ENCODE peak calls at places on chromosomes 7 and 10, in six cellular contexts. R is colonic mucosa; L is tibial artery; W is CD8-positive, alpha-beta T cell; O is osteoblast; K is bronchial epithelial cell. N is an unnamed sample.
A peak's percentile ranks its signal among the peaks of the same experiment; 100 is the strongest.

GRCh38 chr7:105675873-105676484 is 94.7 kb upstream of the EFCAB10 start:
- DNase-seq in O (no peak), R (no peak), W (peak; percentile 70), L (no peak), K (no peak), N (no peak)

GRCh38 chr10:118991326-118991725 is 38.2 kb upstream of the NANOS1 start:
- DNase-seq in L (no peak), W (no peak), R (no peak), O (no peak), K (no peak), N (no peak)

GRCh38 chr10:70762441-70763177 is 22.6 kb downstream of the TBATA start:
- DNase-seq in W (no peak), R (no peak), O (peak; percentile 60), K (no peak), L (no peak), N (no peak)

GRCh38 chr10:132684164-132684891 is 101.6 kb downstream of the NKX6-2 start:
- DNase-seq in L (peak; percentile 39), W (peak; percentile 39), O (peak; percentile 96), R (no peak), K (peak; percentile 79), N (peak; percentile 24)

GRCh38 chr7:64557601-64558322 is 5.1 kb downstream of the ZNF680 start:
- DNase-seq in L (no peak), W (no peak), K (no peak), O (no peak), R (no peak), N (no peak)

GRCh38 chr7:157928808-157929425 is 592.1 kb downstream of the DNAJB6 start:
- DNase-seq in W (no peak), O (no peak), K (no peak), R (no peak), L (no peak), N (no peak)

GRCh38 chr10:111360260-111360925 is 283.6 kb downstream of the ADRA2A start:
- DNase-seq in R (peak; percentile 31), L (no peak), O (no peak), K (peak; percentile 25), W (no peak), N (peak; percentile 29)

GRCh38 chr7:88312061-88312663 is 5.5 kb upstream of the STEAP4 start:
- DNase-seq in R (peak; percentile 34), K (peak; percentile 70), O (no peak), W (no peak), L (peak; percentile 80), N (no peak)

GRCh38 chr10:69352569-69353264 is 64.0 kb downstream of the TACR2 start:
- DNase-seq in K (peak; percentile 51), W (no peak), L (no peak), R (no peak), O (peak; percentile 88), N (no peak)

GRCh38 chr7:83457022-83457892 is 191.7 kb downstream of the SEMA3E start:
- DNase-seq in O (no peak), L (no peak), K (peak; percentile 15), W (no peak), R (no peak), N (no peak)

GRCh38 chr7:120591-120991 is 71.8 kb upstream of the FAM20C start:
- DNase-seq in L (no peak), O (no peak), R (no peak), W (no peak), K (no peak), N (peak; percentile 79)

GRCh38 chr10:127194598-127194997 is 1.8 kb downstream of the INSYN2A start:
- DNase-seq in O (no peak), R (no peak), L (no peak), K (no peak), W (no peak), N (no peak)

GRCh38 chr7:99287779-99288534 is 15.3 kb downstream of the MYH16 start:
- DNase-seq in R (no peak), L (no peak), O (no peak), W (no peak), K (no peak), N (no peak)

GRCh38 chr7:44163591-44163990 is 22.5 kb upstream of the MYL7 start:
- DNase-seq in K (peak; percentile 76), R (no peak), W (no peak), O (peak; percentile 95), L (no peak), N (no peak)

GRCh38 chr10:22672594-22673392 is 41.6 kb downstream of the PIP4K2A start:
- DNase-seq in L (no peak), O (no peak), W (no peak), R (no peak), K (no peak), N (no peak)

GRCh38 chr10:97050959-97051496 is 134.7 kb downstream of the SLIT1 start:
- DNase-seq in K (peak; percentile 20), R (no peak), O (no peak), L (peak; percentile 1), W (no peak), N (no peak)

GRCh38 chr7:95758187-95758586 is 14.2 kb upstream of the DYNC1I1 start:
- DNase-seq in O (no peak), R (no peak), K (no peak), W (no peak), L (no peak), N (no peak)

GRCh38 chr10:131002031-131002861 is 309.3 kb downstream of the TCERG1L start:
- DNase-seq in W (no peak), O (no peak), K (no peak), R (no peak), L (peak; percentile 42), N (peak; percentile 61)

GRCh38 chr7:142477079-142477651 is 219.3 kb upstream of the PRSS58 start:
- DNase-seq in O (no peak), W (no peak), R (no peak), L (no peak), K (no peak), N (no peak)

GRCh38 chr10:62080905-62081304 is 179.4 kb downstream of the ARID5B start:
- DNase-seq in K (no peak), W (no peak), L (no peak), R (peak; percentile 22), O (no peak), N (no peak)

GRCh38 chr10:129854181-129854580 is 109.9 kb downstream of the EBF3 start:
- DNase-seq in R (no peak), W (no peak), O (no peak), L (no peak), K (no peak), N (no peak)

GRCh38 chr7:47338031-47338430 is 243.9 kb downstream of the TNS3 start:
- DNase-seq in L (no peak), R (no peak), O (no peak), W (no peak), K (no peak), N (no peak)

GRCh38 chr10:71323407-71323806 is 4.3 kb downstream of the SLC29A3 start:
- DNase-seq in W (no peak), R (no peak), O (peak; percentile 94), L (no peak), K (peak; percentile 56), N (peak; percentile 68)

GRCh38 chr10:19749185-19749729 is 67.0 kb upstream of the PLXDC2 start:
- DNase-seq in R (no peak), O (peak; percentile 66), K (peak; percentile 2), L (no peak), W (no peak), N (no peak)

GRCh38 chr10:59872892-59873463 is 33.4 kb downstream of the CCDC6 start:
- DNase-seq in K (peak; percentile 87), O (no peak), R (peak; percentile 67), W (no peak), L (peak; percentile 83), N (no peak)

GRCh38 chr10:52011113-52011512 is 303.0 kb upstream of the DKK1 start:
- DNase-seq in K (no peak), O (no peak), L (no peak), R (no peak), W (no peak), N (no peak)

GRCh38 chr7:128167316-128167691 is 73.8 kb upstream of the LEP start:
- DNase-seq in O (peak; percentile 97), K (peak; percentile 54), L (peak; percentile 45), R (no peak), W (no peak), N (peak; percentile 83)

GRCh38 chr10:104218751-104219150 is 13.4 kb downstream of the CFAP43 start:
- DNase-seq in O (no peak), L (no peak), K (no peak), R (no peak), W (no peak), N (no peak)

GRCh38 chr10:104220515-104220914 is 11.6 kb downstream of the CFAP43 start:
- DNase-seq in K (no peak), R (no peak), W (no peak), L (no peak), O (no peak), N (no peak)

GRCh38 chr10:104216631-104217030 is 15.5 kb downstream of the CFAP43 start:
- DNase-seq in W (no peak), R (no peak), O (no peak), L (no peak), K (no peak), N (no peak)
- H3K4me3 ChIP-seq in W (no peak overlapping the region), R (no peak overlapping the region), O (no peak overlapping the region), L (no peak overlapping the region), K (no peak overlapping the region), N (no peak overlapping the region)

GRCh38 chr10:124449170-124450009 is 445 bp downstream of the NKX1-2 start:
- DNase-seq in O (peak; percentile 79), L (no peak), K (peak; percentile 57), R (no peak), W (no peak), N (peak; percentile 74)
- H3K4me3 ChIP-seq in O (no peak overlapping the region), L (peak overlapping the region; percentile 35), K (peak overlapping the region; percentile 38), R (no peak overlapping the region), W (no peak overlapping the region), N (peak overlapping the region; percentile 70)

DNA sequence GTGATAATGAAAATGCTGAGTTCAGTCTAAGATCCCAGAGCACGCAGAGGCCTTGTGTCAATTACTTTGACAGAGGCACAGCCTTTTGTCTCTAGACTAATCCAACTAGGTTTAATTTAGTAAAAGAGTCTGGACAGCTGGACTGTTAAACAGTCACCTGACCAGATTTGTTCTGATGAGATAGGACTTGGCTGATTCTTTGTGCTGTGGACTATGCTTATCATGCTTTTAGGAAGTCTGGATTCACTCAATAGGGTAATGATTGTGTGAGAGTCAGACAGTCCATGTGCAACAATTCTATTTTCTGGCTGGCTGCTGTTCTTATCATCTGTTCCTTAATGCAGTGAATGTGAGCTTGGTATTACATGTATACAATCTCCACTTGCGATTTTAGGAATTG is 157.4 kb upstream of the MAGI2 start:
- DNase-seq in K (no peak), L (no peak), W (no peak), O (no peak), R (no peak), N (no peak)
- H3K4me3 ChIP-seq in K (no peak overlapping the region), L (no peak overlapping the region), W (no peak overlapping the region), O (no peak overlapping the region), R (no peak overlapping the region), N (no peak overlapping the region)

DNA sequence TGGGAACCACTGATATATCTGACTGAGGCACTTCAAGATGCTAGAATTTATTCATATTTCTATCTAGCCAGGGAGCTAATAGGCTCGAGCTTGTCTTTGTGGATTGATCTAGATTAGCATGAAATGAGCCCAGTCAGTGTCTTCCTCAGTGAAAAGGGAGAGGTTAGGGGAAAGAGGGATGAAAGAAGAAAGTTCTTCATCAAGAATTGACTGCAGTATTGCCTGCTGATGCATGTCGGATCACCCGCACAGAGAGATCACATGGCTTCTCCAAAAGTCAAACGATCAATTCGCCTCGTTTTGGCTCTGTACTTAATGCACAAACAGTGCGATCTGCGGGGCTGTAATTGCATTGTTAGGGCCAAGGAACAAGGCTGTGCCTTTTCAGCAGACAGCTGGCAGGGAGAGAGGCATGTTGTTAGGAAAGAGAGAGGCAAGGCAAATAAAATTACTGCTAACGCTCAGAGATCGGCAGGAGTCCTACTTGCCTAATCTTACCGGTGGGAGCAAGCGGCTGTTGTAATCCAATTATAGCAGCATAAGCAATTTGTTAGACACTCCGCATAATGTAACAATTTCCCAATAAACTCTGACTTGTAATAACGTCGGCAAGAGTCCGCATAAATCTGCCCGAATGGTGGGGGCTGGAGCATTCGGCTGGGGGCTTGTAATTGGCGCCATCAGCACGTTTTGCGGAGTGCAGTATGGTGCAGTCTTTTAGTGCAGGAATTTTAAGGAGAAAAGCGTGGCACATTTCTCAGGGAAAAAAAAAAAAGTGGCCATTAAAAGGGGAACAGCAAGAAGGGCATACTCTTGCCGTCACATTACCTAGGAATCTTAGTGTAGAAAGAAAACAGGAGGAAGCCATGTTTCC is 102.1 kb downstream of the POLL start:
- DNase-seq in L (no peak), O (no peak), W (no peak), R (peak; percentile 20), K (no peak), N (no peak)
- H3K4me3 ChIP-seq in L (no peak overlapping the region), O (no peak overlapping the region), W (no peak overlapping the region), R (no peak overlapping the region), K (no peak overlapping the region), N (peak overlapping the region; percentile 16)

N was measured in H7.